ENCODE peak calls at places on chromosomes 6 and 20, in nine cellular contexts. One of them, this sample, is unnamed.

GRCh38 chr6:12529364-12530019 is 187.1 kb upstream of the PHACTR1 start:
- DNase-seq in right atrium auricular region: no peak
- DNase-seq in activated CD4-positive, alpha-beta memory T cell treated with anti-CD3 and anti-CD28 coated beads, Interleukin-2, amount 10 ng/mL, durations not matched to agents 7 days and 5 days: no peak
- DNase-seq in stomach: no peak
- DNase-seq in tibial artery: no peak
- DNase-seq in omental fat pad: no peak
- DNase-seq in H54: no peak
- DNase-seq in activated T-cell treated with anti-CD3 and anti-CD28 coated beads for 48 hours: no peak
- DNase-seq in COR-L47: no peak
- DNase-seq in this sample: no peak

GRCh38 chr6:16136086-16136485 is 7.2 kb downstream of the MYLIP start:
- DNase-seq in right atrium auricular region: no peak
- DNase-seq in activated CD4-positive, alpha-beta memory T cell treated with anti-CD3 and anti-CD28 coated beads, Interleukin-2, amount 10 ng/mL, durations not matched to agents 7 days and 5 days: peak
- DNase-seq in stomach: no peak
- DNase-seq in tibial artery: no peak
- DNase-seq in omental fat pad: no peak
- DNase-seq in H54: no peak
- DNase-seq in activated T-cell treated with anti-CD3 and anti-CD28 coated beads for 48 hours: no peak
- DNase-seq in COR-L47: no peak
- DNase-seq in this sample: no peak

GRCh38 chr20:64102647-64103354 is 4.6 kb downstream of the NPBWR2 start:
- DNase-seq in right atrium auricular region: no peak
- DNase-seq in activated CD4-positive, alpha-beta memory T cell treated with anti-CD3 and anti-CD28 coated beads, Interleukin-2, amount 10 ng/mL, durations not matched to agents 7 days and 5 days: no peak
- DNase-seq in stomach: no peak
- DNase-seq in tibial artery: no peak
- DNase-seq in omental fat pad: no peak
- DNase-seq in H54: no peak
- DNase-seq in activated T-cell treated with anti-CD3 and anti-CD28 coated beads for 48 hours: no peak
- DNase-seq in COR-L47: peak
- DNase-seq in this sample: no peak

GRCh38 chr20:13231031-13231752 is 10.1 kb downstream of the ISM1 start:
- DNase-seq in right atrium auricular region: no peak
- DNase-seq in activated CD4-positive, alpha-beta memory T cell treated with anti-CD3 and anti-CD28 coated beads, Interleukin-2, amount 10 ng/mL, durations not matched to agents 7 days and 5 days: peak
- DNase-seq in stomach: no peak
- DNase-seq in tibial artery: no peak
- DNase-seq in omental fat pad: no peak
- DNase-seq in H54: peak
- DNase-seq in activated T-cell treated with anti-CD3 and anti-CD28 coated beads for 48 hours: peak
- DNase-seq in COR-L47: peak
- DNase-seq in this sample: no peak

GRCh38 chr6:148850936-148851335 is 104.1 kb downstream of the UST start:
- DNase-seq in right atrium auricular region: no peak
- DNase-seq in activated CD4-positive, alpha-beta memory T cell treated with anti-CD3 and anti-CD28 coated beads, Interleukin-2, amount 10 ng/mL, durations not matched to agents 7 days and 5 days: no peak
- DNase-seq in stomach: no peak
- DNase-seq in tibial artery: no peak
- DNase-seq in omental fat pad: no peak
- DNase-seq in H54: no peak
- DNase-seq in activated T-cell treated with anti-CD3 and anti-CD28 coated beads for 48 hours: no peak
- DNase-seq in COR-L47: no peak
- DNase-seq in this sample: no peak

GRCh38 chr6:15897063-15897934 is 231.6 kb upstream of the MYLIP start:
- DNase-seq in right atrium auricular region: peak
- DNase-seq in activated CD4-positive, alpha-beta memory T cell treated with anti-CD3 and anti-CD28 coated beads, Interleukin-2, amount 10 ng/mL, durations not matched to agents 7 days and 5 days: no peak
- DNase-seq in stomach: no peak
- DNase-seq in tibial artery: peak
- DNase-seq in omental fat pad: peak
- DNase-seq in H54: no peak
- DNase-seq in activated T-cell treated with anti-CD3 and anti-CD28 coated beads for 48 hours: no peak
- DNase-seq in COR-L47: no peak
- DNase-seq in this sample: no peak

GRCh38 chr6:26286168-26286854 is 78.7 kb upstream of the BTN3A2 start:
- DNase-seq in right atrium auricular region: peak
- DNase-seq in activated CD4-positive, alpha-beta memory T cell treated with anti-CD3 and anti-CD28 coated beads, Interleukin-2, amount 10 ng/mL, durations not matched to agents 7 days and 5 days: peak
- DNase-seq in stomach: peak
- DNase-seq in tibial artery: peak
- DNase-seq in omental fat pad: peak
- DNase-seq in H54: no peak
- DNase-seq in activated T-cell treated with anti-CD3 and anti-CD28 coated beads for 48 hours: peak
- DNase-seq in COR-L47: peak
- DNase-seq in this sample: no peak

GRCh38 chr6:66788579-66788978 is 1081.6 kb upstream of the EYS start:
- DNase-seq in right atrium auricular region: no peak
- DNase-seq in activated CD4-positive, alpha-beta memory T cell treated with anti-CD3 and anti-CD28 coated beads, Interleukin-2, amount 10 ng/mL, durations not matched to agents 7 days and 5 days: no peak
- DNase-seq in stomach: no peak
- DNase-seq in tibial artery: no peak
- DNase-seq in omental fat pad: no peak
- DNase-seq in H54: no peak
- DNase-seq in activated T-cell treated with anti-CD3 and anti-CD28 coated beads for 48 hours: no peak
- DNase-seq in COR-L47: no peak
- DNase-seq in this sample: no peak

GRCh38 chr20:18279231-18279630 is 9.1 kb upstream of the ZNF133 start:
- DNase-seq in right atrium auricular region: no peak
- DNase-seq in activated CD4-positive, alpha-beta memory T cell treated with anti-CD3 and anti-CD28 coated beads, Interleukin-2, amount 10 ng/mL, durations not matched to agents 7 days and 5 days: no peak
- DNase-seq in stomach: no peak
- DNase-seq in tibial artery: no peak
- DNase-seq in omental fat pad: no peak
- DNase-seq in H54: no peak
- DNase-seq in activated T-cell treated with anti-CD3 and anti-CD28 coated beads for 48 hours: no peak
- DNase-seq in COR-L47: no peak
- DNase-seq in this sample: no peak

GRCh38 chr20:10316582-10316981 is 98.0 kb downstream of the SNAP25 start:
- DNase-seq in right atrium auricular region: no peak
- DNase-seq in activated CD4-positive, alpha-beta memory T cell treated with anti-CD3 and anti-CD28 coated beads, Interleukin-2, amount 10 ng/mL, durations not matched to agents 7 days and 5 days: peak
- DNase-seq in stomach: no peak
- DNase-seq in tibial artery: no peak
- DNase-seq in omental fat pad: no peak
- DNase-seq in H54: no peak
- DNase-seq in activated T-cell treated with anti-CD3 and anti-CD28 coated beads for 48 hours: no peak
- DNase-seq in COR-L47: no peak
- DNase-seq in this sample: no peak

This sample was measured in caudate nucleus.